ENCODE peak calls at places on chromosomes 13 and 19, in six cellular contexts. One of them, this sample, is unnamed.

GRCh38 chr19:46431824-46432223 is 3.1 kb upstream of the PNMA8C start:
- DNase-seq in ELF-1: peak; percentile 56
- DNase-seq in hypothalamus: no peak
- DNase-seq in amygdala: no peak
- DNase-seq in NCI-H1092: no peak
- DNase-seq in NCI-H446: no peak
- DNase-seq in this sample: peak; percentile 76

GRCh38 chr19:8240274-8241229 is 31.4 kb downstream of the CERS4 start:
- DNase-seq in hypothalamus: peak; percentile 87
- DNase-seq in amygdala: peak; percentile 55
- DNase-seq in NCI-H1092: peak; percentile 59
- DNase-seq in ELF-1: peak; percentile 92
- DNase-seq in NCI-H446: no peak
- DNase-seq in this sample: peak; percentile 95

GRCh38 chr13:89982406-89983085 is 1364.9 kb upstream of the MIR17HG start:
- DNase-seq in NCI-H1092: no peak
- DNase-seq in amygdala: no peak
- DNase-seq in ELF-1: no peak
- DNase-seq in NCI-H446: no peak
- DNase-seq in hypothalamus: no peak
- DNase-seq in this sample: no peak

GRCh38 chr13:74210693-74211393 is 76.6 kb upstream of the KLF12 start:
- DNase-seq in NCI-H1092: peak; percentile 37
- DNase-seq in hypothalamus: no peak
- DNase-seq in ELF-1: no peak
- DNase-seq in amygdala: no peak
- DNase-seq in NCI-H446: no peak
- DNase-seq in this sample: no peak

GRCh38 chr13:90968510-90968909 is 379.0 kb upstream of the MIR17HG start:
- DNase-seq in ELF-1: peak; percentile 43
- DNase-seq in hypothalamus: peak; percentile 30
- DNase-seq in NCI-H1092: peak; percentile 14
- DNase-seq in amygdala: no peak
- DNase-seq in NCI-H446: no peak
- DNase-seq in this sample: peak; percentile 4

GRCh38 chr19:366951-367350 is 22.4 kb upstream of the MIER2 start:
- DNase-seq in amygdala: no peak
- DNase-seq in NCI-H1092: no peak
- DNase-seq in hypothalamus: no peak
- DNase-seq in ELF-1: no peak
- DNase-seq in NCI-H446: no peak
- DNase-seq in this sample: no peak

GRCh38 chr13:78830508-78830907 is 171.6 kb upstream of the OBI1 start:
- DNase-seq in hypothalamus: no peak
- DNase-seq in amygdala: no peak
- DNase-seq in ELF-1: no peak
- DNase-seq in NCI-H446: no peak
- DNase-seq in NCI-H1092: no peak
- DNase-seq in this sample: no peak

GRCh38 chr19:45075215-45076028 is 856 bp downstream of the ZNF296 start:
- DNase-seq in NCI-H1092: no peak
- DNase-seq in NCI-H446: no peak
- DNase-seq in hypothalamus: peak; percentile 42
- DNase-seq in ELF-1: no peak
- DNase-seq in amygdala: no peak
- DNase-seq in this sample: peak; percentile 94

GRCh38 chr19:13459351-13459750 is 46.9 kb downstream of the CACNA1A start:
- DNase-seq in hypothalamus: peak; percentile 64
- DNase-seq in NCI-H446: no peak
- DNase-seq in NCI-H1092: peak; percentile 69
- DNase-seq in amygdala: no peak
- DNase-seq in ELF-1: peak; percentile 2
- DNase-seq in this sample: peak; percentile 26

GRCh38 chr19:17553256-17553655 is 2.2 kb upstream of the COLGALT1 start:
- DNase-seq in ELF-1: peak; percentile 28
- DNase-seq in NCI-H446: peak; percentile 87
- DNase-seq in hypothalamus: peak; percentile 5
- DNase-seq in amygdala: no peak
- DNase-seq in NCI-H1092: peak; percentile 58
- DNase-seq in this sample: no peak

GRCh38 chr13:51959773-51960172 is 51.5 kb downstream of the ATP7B start:
- DNase-seq in NCI-H1092: no peak
- DNase-seq in hypothalamus: no peak
- DNase-seq in amygdala: no peak
- DNase-seq in ELF-1: no peak
- DNase-seq in NCI-H446: no peak
- DNase-seq in this sample: no peak